ENCODE peak calls at places on chromosomes 2 and 18, in nine cellular contexts. I is GM12865, G is PC-3, H is neural progenitor cell, D is cardiac muscle cell, U is astrocyte of the spinal cord, F is colonic mucosa, L is heart left ventricle, M is foreskin fibroblast. Q is an unnamed sample.

GRCh38 chr18:61502472-61502871 is 169.2 kb downstream of the CDH20 start:
- DNase-seq in M (peak), H (peak), I (peak), L (no peak), G (peak), U (peak), F (peak), D (peak), Q (peak)

GRCh38 chr2:25109822-25110221 is 58.6 kb downstream of the POMC start:
- DNase-seq in F (no peak), U (no peak), L (no peak), G (no peak), M (no peak), D (no peak), I (no peak), H (no peak), Q (no peak)

GRCh38 chr2:102253753-102254150 is 57.6 kb upstream of the IL1RL1 start:
- DNase-seq in G (peak), M (peak), F (no peak), L (no peak), U (peak), I (no peak), D (no peak), H (no peak), Q (no peak)

GRCh38 chr2:197799072-197799471 is 5.3 kb upstream of the PLCL1 start:
- DNase-seq in M (no peak), I (no peak), F (no peak), D (no peak), U (no peak), H (no peak), L (no peak), G (no peak), Q (no peak)

GRCh38 chr2:46615555-46616487 is 136.5 kb downstream of the TMEM247 start:
- DNase-seq in F (peak), U (peak), M (peak), G (peak), I (peak), D (peak), L (no peak), H (peak), Q (no peak)

GRCh38 chr2:176166260-176166659 is 9.2 kb downstream of the HOXD3 start:
- DNase-seq in I (no peak), F (no peak), M (no peak), H (no peak), D (no peak), L (no peak), G (no peak), U (no peak), Q (no peak)

GRCh38 chr18:59143441-59143840 is 3.8 kb downstream of the SEC11C start:
- DNase-seq in I (peak), L (no peak), G (no peak), F (no peak), U (no peak), H (no peak), M (no peak), D (no peak), Q (no peak)

GRCh38 chr2:34153484-34153883 is 554.4 kb upstream of the FAM98A start:
- DNase-seq in D (no peak), L (no peak), U (no peak), F (no peak), G (no peak), I (no peak), M (no peak), H (no peak), Q (no peak)

GRCh38 chr18:67634631-67635338 is 118.3 kb upstream of the DSEL start:
- DNase-seq in U (no peak), D (peak), M (no peak), F (no peak), L (no peak), H (no peak), G (no peak), I (no peak), Q (no peak)

GRCh38 chr18:44719519-44720060 is 38.9 kb downstream of the SETBP1 start:
- DNase-seq in L (peak), M (no peak), U (no peak), F (no peak), H (no peak), G (no peak), D (no peak), I (no peak), Q (no peak)

GRCh38 chr2:179746982-179747381 is 114.4 kb downstream of the ZNF385B start:
- DNase-seq in M (peak), H (no peak), I (no peak), U (no peak), D (no peak), G (no peak), L (no peak), F (no peak), Q (no peak)

GRCh38 chr2:224268441-224268840 is 133.5 kb downstream of the FAM124B start:
- DNase-seq in H (no peak), M (peak), F (no peak), D (no peak), G (peak), U (peak), I (no peak), L (no peak), Q (peak)

GRCh38 chr18:46412831-46413371 is 244.1 kb downstream of the LOXHD1 start:
- DNase-seq in G (no peak), F (peak), D (peak), M (peak), I (no peak), U (no peak), H (no peak), L (no peak), Q (no peak)

GRCh38 chr2:3181416-3182010 is 196.1 kb downstream of the EIPR1 start:
- DNase-seq in U (no peak), F (no peak), M (no peak), H (no peak), D (no peak), L (peak), I (no peak), G (no peak), Q (no peak)

GRCh38 chr18:25291150-25291549 is 60.8 kb downstream of the ZNF521 start:
- DNase-seq in G (no peak), M (no peak), H (no peak), U (no peak), I (no peak), L (no peak), F (no peak), D (no peak), Q (no peak)

GRCh38 chr2:213284105-213285090 is at the start of gene SPAG16:
- DNase-seq in G (peak), D (peak), H (peak), F (peak), I (peak), U (peak), L (peak), M (peak), Q (peak)

GRCh38 chr2:140117371-140117770 is 1337.2 kb upstream of the NXPH2 start:
- DNase-seq in I (no peak), L (no peak), F (no peak), U (no peak), H (no peak), M (no peak), G (no peak), D (no peak), Q (peak)

GRCh38 chr2:169221745-169222369 is 140.5 kb downstream of the LRP2 start:
- DNase-seq in G (peak), I (no peak), D (peak), L (no peak), H (no peak), F (no peak), U (peak), M (no peak), Q (peak)

GRCh38 chr2:152387046-152387445 is 52.1 kb downstream of the FMNL2 start:
- DNase-seq in M (no peak), I (no peak), L (no peak), H (no peak), G (no peak), F (no peak), U (peak), D (no peak), Q (no peak)

GRCh38 chr2:221831051-221831450 is 258.9 kb upstream of the EPHA4 start:
- DNase-seq in D (no peak), F (no peak), I (no peak), H (no peak), U (no peak), M (no peak), G (no peak), L (no peak), Q (no peak)

GRCh38 chr18:67425724-67426123 is 90.8 kb downstream of the DSEL start:
- DNase-seq in L (no peak), F (no peak), G (peak), D (no peak), M (peak), I (no peak), H (no peak), U (peak), Q (no peak)

GRCh38 chr18:49059028-49059670 is 108.4 kb upstream of the SMAD7 start:
- DNase-seq in I (no peak), H (peak), G (peak), U (no peak), D (no peak), F (no peak), M (peak), L (no peak), Q (no peak)

GRCh38 chr2:142088058-142088568 is 42.7 kb downstream of the LRP1B start:
- DNase-seq in U (no peak), F (no peak), H (no peak), M (no peak), G (no peak), D (no peak), I (no peak), L (no peak), Q (no peak)

GRCh38 chr2:167181674-167182073 is 293.4 kb downstream of the XIRP2 start:
- DNase-seq in G (peak), D (no peak), U (no peak), I (no peak), F (no peak), H (no peak), M (no peak), L (no peak), Q (no peak)

GRCh38 chr2:140797718-140798117 is 1333.1 kb downstream of the LRP1B start:
- DNase-seq in F (no peak), U (no peak), L (no peak), H (no peak), D (no peak), M (no peak), G (peak), I (peak), Q (no peak)

GRCh38 chr2:10042301-10043161 is 819 bp upstream of the KLF11 start:
- DNase-seq in M (peak), L (peak), D (peak), U (peak), H (peak), I (no peak), G (no peak), F (peak), Q (no peak)
- TF ChIP-seq CTCF in M (no peak), L (no peak), D (no peak), U (no peak), H (peak), I (no peak), G (no peak), F (no peak), Q (no peak)

DNA sequence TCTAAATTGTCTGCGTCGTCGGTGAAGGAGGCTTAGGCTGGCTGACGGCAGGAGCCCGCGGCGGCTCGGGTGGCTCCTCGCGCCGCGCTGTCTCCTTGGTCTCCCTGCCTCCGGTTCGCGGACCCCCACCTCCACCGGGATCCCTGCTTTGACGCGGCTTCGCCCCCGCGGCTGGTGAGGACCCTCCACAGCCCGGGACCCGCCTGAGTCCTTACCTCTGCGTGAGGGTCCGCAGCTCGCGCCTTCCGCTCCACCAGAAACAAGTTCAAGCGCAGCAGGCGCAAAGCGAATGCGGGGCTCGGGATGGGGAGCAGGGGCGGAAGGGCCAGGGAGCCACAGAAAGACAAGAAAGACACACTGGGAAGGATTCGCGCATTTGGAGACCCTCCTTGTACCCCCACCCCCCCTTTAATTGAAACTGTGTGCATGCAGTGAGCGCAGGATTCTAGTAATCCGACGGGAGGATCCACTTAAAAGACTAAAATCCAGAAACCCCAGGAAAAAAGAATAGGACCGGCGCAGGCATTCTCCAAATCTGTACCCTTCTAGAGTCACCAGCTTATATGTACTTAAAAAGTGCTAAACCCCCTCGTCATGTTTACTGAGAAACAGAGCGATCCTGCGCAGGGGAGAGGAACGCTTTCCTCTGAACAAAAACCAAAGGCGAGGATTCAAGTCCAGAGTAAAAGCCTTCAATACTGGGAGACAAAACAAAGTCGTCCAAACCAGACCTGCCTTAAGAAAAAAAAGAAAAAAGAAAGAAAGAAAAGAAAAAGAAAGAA is 3.8 kb downstream of the PTGR3 start:
- DNase-seq in D (peak), L (no peak), M (peak), G (no peak), F (no peak), U (peak), H (peak), I (no peak), Q (no peak)
- H3K4me3 ChIP-seq in D (peak), L (peak), M (peak), G (no peak), F (peak), U (peak), H (peak), I (no peak), Q (peak)

GRCh38 chr2:10072656-10073480 is 7.3 kb downstream of the CYS1 start:
- DNase-seq in F (peak), H (peak), M (peak), G (peak), D (peak), L (peak), I (peak), U (peak), Q (peak)
- TF ChIP-seq CTCF in F (peak), H (peak), M (peak), G (peak), D (peak), L (peak), I (peak), U (peak), Q (peak)

GRCh38 chr2:27729614-27730013 is 41.9 kb upstream of the MRPL33 start:
- DNase-seq in D (no peak), G (no peak), U (no peak), M (no peak), L (no peak), F (no peak), I (no peak), H (no peak), Q (no peak)
- H3K4me3 ChIP-seq in D (no peak), G (no peak), U (no peak), M (no peak), L (no peak), F (no peak), I (no peak), H (no peak), Q (no peak)

Q was measured in astrocyte of the cerebellum.